ENCODE peak calls at places on chromosomes 6 and 20, in six cellular contexts. M, A, Q, B, W and K are unnamed samples.

GRCh38 chr20:44481719-44482416 is 6.2 kb downstream of the TTPAL start:
- DNase-seq in B (no peak), A (no peak), M (no peak), Q (no peak), W (no peak), K (no peak)

GRCh38 chr6:137272403-137272802 is 53.2 kb upstream of the IFNGR1 start:
- DNase-seq in Q (no peak), M (no peak), B (no peak), W (no peak), A (no peak), K (no peak)

GRCh38 chr6:30357678-30358339 is 12.9 kb downstream of the RPP21 start:
- DNase-seq in B (no peak), Q (peak), A (peak), M (no peak), W (peak), K (no peak)

GRCh38 chr20:41367393-41367695 is 726 bp upstream of the EMILIN3 start:
- DNase-seq in A (no peak), B (no peak), Q (no peak), M (no peak), W (no peak), K (no peak)

GRCh38 chr6:11828185-11828897 is 49.7 kb upstream of the ADTRP start:
- DNase-seq in Q (no peak), M (no peak), W (no peak), A (no peak), B (no peak), K (no peak)

GRCh38 chr6:56835612-56836011 is 119.3 kb upstream of the BEND6 start:
- DNase-seq in Q (no peak), W (no peak), M (no peak), A (no peak), B (no peak), K (no peak)

GRCh38 chr20:61941721-61942405 is 123.8 kb downstream of the TAF4 start:
- DNase-seq in W (no peak), Q (no peak), A (no peak), M (peak), B (peak), K (no peak)

GRCh38 chr6:123829302-123829953 is 25.8 kb downstream of the NKAIN2 start:
- DNase-seq in A (peak), Q (no peak), B (no peak), M (no peak), W (no peak), K (no peak)

GRCh38 chr6:22026160-22026678 is 270.6 kb downstream of the PRL start:
- DNase-seq in B (no peak), W (no peak), A (no peak), Q (no peak), M (no peak), K (no peak)

GRCh38 chr20:32767418-32768198 is 5.4 kb downstream of the DNMT3B start:
- DNase-seq in B (no peak), W (no peak), A (no peak), Q (no peak), M (no peak), K (no peak)

GRCh38 chr20:32278199-32278643 is 770 bp downstream of the KIF3B start:
- DNase-seq in M (no peak), A (no peak), Q (no peak), W (no peak), B (no peak), K (no peak)

GRCh38 chr20:61599061-61599930 is 347.2 kb downstream of the CDH4 start:
- DNase-seq in B (peak), Q (no peak), M (no peak), A (no peak), W (no peak), K (no peak)

GRCh38 chr6:160379464-160379863 is 31.3 kb downstream of the SLC22A3 start:
- DNase-seq in B (no peak), Q (no peak), M (no peak), A (peak), W (peak), K (no peak)

GRCh38 chr20:24425523-24425922 is 43.9 kb upstream of the SYNDIG1 start:
- DNase-seq in A (no peak), W (no peak), Q (no peak), M (no peak), B (no peak), K (no peak)

GRCh38 chr6:163057260-163057659 is 329.5 kb downstream of the PACRG start:
- DNase-seq in W (no peak), B (no peak), M (no peak), Q (no peak), A (no peak), K (no peak)

GRCh38 chr6:56230976-56231566 is 16.3 kb downstream of the COL21A1 start:
- DNase-seq in B (no peak), M (no peak), A (peak), Q (no peak), W (no peak), K (no peak)

GRCh38 chr20:24633521-24633920 is 164.1 kb downstream of the SYNDIG1 start:
- DNase-seq in W (no peak), Q (no peak), M (no peak), A (no peak), B (no peak), K (no peak)

GRCh38 chr6:41199427-41200246 is 1.3 kb downstream of the TREML2 start:
- DNase-seq in M (no peak), A (no peak), B (no peak), W (no peak), Q (no peak), K (no peak)

GRCh38 chr6:44057931-44058616 is 69.2 kb downstream of the MRPL14 start:
- DNase-seq in Q (no peak), W (no peak), B (no peak), A (no peak), M (no peak), K (no peak)

GRCh38 chr6:134455319-134455718 is 137.4 kb upstream of the SGK1 start:
- DNase-seq in M (no peak), Q (no peak), A (peak), W (no peak), B (no peak), K (no peak)

GRCh38 chr20:32474967-32475819 is 109.9 kb downstream of the NOL4L start:
- DNase-seq in B (peak), M (peak), Q (peak), W (peak), A (peak), K (peak)

GRCh38 chr6:79656134-79656533 is 25.0 kb downstream of the SH3BGRL2 start:
- DNase-seq in W (no peak), A (peak), M (no peak), Q (no peak), B (no peak), K (no peak)

GRCh38 chr6:692356-692851 is 535 bp downstream of the EXOC2 start:
- DNase-seq in B (peak), M (peak), Q (peak), W (no peak), A (peak), K (no peak)

GRCh38 chr6:43699564-43700186 is 12.1 kb upstream of the MRPS18A start:
- DNase-seq in W (no peak), A (no peak), Q (no peak), B (no peak), M (no peak), K (no peak)

GRCh38 chr6:144418969-144419545 is 133.9 kb downstream of the UTRN start:
- DNase-seq in M (no peak), B (no peak), A (no peak), W (no peak), Q (no peak), K (no peak)

DNA sequence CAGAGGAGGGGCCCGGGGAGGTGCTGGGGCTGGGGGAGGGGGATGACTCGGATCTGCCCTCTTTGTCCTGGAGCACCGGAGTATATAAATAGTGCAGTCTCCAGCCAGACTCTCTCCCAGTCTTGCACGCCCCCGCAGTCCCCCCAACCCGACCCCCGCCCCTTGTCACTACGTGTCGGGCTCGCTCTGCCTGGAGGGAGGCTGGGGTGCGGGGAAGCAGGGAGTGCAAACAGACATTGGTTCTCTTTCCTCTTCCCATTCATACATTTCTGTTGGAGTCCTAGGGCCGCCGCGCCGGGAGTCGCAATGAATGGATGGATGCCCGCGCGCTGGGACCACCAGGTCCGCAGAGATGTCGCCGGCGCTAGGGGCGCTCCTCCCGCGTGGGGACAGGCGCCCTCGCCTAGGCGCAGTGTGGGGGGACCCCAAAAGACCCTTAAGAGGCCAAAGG is 179.3 kb downstream of the TBXT start:
- DNase-seq in W (no peak), Q (no peak), A (no peak), B (no peak), M (no peak), K (no peak)
- H3K4me3 ChIP-seq in W (peak), Q (peak), A (no peak), B (no peak), M (peak), K (peak)

GRCh38 chr6:149628865-149629544 is 19.5 kb downstream of the KATNA1 start:
- DNase-seq in A (peak), W (no peak), M (no peak), Q (no peak), B (no peak), K (no peak)
- TF ChIP-seq CTCF in A (no peak), W (peak), M (no peak), Q (no peak), B (no peak), K (no peak)

GRCh38 chr20:49486064-49486463 is 3.6 kb upstream of the KCNB1 start:
- DNase-seq in B (no peak), Q (no peak), M (no peak), W (no peak), A (no peak), K (no peak)

GRCh38 chr20:49485563-49485962 is 3.1 kb upstream of the KCNB1 start:
- DNase-seq in Q (no peak), B (no peak), W (no peak), M (no peak), A (no peak), K (no peak)

GRCh38 chr20:49483706-49484101 is 1.2 kb upstream of the KCNB1 start:
- DNase-seq in B (no peak), W (no peak), M (no peak), A (no peak), Q (no peak), K (no peak)

GRCh38 chr20:49483018-49483705 is 694 bp upstream of the KCNB1 start:
- DNase-seq in Q (no peak), W (no peak), B (no peak), A (no peak), M (no peak), K (no peak)

DNA sequence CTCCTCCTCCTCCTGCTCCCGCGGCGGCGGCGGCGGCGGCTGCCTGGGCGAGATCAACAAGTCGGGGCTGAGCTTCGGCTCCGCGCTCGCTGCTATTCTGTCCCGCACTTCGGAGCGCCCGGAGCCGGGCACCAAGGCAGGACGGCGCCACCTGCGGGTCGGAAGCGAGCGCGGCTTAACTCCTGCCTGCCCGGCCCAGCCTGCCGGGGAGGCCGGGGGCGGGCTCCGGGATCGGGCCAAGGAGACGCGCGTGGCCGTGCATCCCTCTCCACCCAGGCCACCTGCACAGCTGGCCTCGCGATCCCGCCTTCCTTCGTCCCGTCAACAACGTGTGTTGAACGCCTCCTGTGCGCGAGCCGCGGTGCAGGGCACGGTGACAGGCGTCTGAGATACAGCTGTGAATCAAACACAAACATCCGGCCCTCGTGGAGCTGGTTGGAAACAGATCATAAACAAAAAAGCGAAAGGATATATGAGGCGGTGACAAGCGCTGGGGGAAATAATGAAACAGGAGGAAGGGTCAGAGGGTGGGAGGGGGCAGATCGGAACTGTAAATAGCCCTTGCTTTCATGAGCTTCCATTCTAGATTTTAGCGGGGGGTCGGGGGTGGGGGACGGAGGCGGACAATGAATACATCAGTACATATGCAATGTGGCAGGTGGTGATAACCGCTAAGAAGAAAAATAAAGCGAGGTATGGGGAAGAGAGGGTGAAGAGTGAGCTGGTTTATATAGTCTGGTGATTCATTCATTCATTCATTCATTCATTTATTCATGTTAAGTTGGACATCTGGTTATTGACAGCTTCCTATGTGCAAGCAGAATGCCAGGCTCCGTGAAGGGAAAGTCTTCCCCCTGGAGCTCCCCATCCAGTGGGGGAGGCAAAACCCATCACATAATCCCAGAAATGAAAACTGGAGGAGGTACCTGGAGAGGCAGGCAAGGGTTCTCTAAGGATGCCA is 2.0 kb upstream of the KCNB1 start:
- DNase-seq in Q (peak), M (peak), A (peak), W (peak), B (peak), K (peak)
- H3K4me3 ChIP-seq in Q (peak), M (peak), A (peak), W (peak), B (peak), K (peak)

GRCh38 chr6:115842338-115842737 is 218.4 kb downstream of the FRK start:
- DNase-seq in A (no peak), Q (no peak), W (no peak), M (no peak), B (no peak), K (no peak)

GRCh38 chr6:115843945-115844344 is 216.7 kb downstream of the FRK start:
- DNase-seq in M (no peak), W (no peak), B (no peak), Q (no peak), A (no peak), K (no peak)

DNA sequence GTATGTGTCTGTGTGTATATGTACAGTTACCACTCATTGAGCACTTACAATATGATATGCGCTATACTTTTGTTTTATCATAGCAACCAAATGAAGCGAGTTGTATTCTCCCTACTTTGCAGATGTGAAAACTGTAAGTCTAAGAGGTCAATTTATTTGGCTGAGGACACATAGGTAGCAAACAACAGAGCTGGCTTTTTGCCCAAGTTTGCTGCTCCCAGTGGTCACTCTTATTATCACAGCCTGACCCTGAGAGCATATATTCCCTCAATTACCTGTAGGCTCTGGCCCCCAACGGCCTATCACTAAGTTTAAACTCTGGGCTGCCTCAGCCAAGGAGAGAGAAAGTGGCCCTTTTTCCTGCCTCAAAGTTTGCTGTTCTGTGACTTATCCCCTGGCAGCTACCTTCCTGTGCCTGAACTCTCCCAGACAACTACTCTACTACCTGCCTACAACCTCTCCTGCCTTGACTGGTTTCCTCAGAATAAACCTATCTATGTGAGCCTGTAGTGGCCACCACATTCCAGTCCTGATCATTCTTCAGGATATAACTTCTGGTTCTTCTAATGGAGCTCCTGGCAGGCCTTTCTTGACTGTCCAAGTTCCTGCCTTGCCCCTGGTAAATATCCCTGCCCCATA is 221.8 kb downstream of the FRK start:
- DNase-seq in W (no peak), B (no peak), M (no peak), Q (peak), A (peak), K (no peak)
- TF ChIP-seq CTCF in W (peak), B (peak), M (peak), Q (peak), A (peak), K (peak)

DNA sequence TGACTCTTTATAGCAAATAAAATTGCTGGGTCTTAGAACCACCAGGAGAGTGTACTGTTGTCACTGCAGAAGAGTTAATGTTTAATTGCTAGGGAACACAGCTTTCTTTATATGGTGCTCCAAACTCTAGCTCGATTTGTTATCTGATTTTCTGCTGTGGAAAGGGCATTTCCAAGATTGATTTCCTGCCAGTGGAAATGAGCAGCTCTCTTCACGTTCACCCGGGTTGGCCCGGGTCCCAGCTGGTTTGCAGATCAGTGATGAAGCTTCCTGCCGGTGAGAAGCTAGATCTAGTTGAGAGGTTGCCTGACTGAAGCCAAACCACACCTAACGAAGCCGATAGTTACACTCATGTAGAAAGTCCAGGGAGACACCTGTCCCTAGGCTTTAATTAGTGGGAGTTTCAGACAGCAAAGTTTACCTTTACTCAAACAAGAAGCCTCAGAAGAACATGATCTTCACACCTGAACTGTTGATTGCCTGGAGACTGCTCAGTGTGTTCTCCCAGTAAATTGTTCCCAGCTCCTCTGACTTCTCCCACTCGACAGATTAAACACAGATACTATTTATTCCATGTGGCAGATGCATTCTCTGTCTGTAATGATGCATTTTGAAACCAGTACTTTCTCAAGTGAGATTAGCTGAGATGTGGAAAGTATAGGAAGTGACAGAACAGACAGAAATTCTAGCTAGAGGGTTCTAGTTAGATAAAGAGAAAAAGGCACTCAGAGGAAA is 27.8 kb downstream of the PAQR8 start:
- DNase-seq in M (peak), W (no peak), B (peak), Q (no peak), A (peak), K (no peak)
- H3K4me3 ChIP-seq in M (no peak), W (no peak), B (no peak), Q (no peak), A (no peak), K (no peak)

GRCh38 chr6:129749749-129750120 is 39.8 kb upstream of the ARHGAP18 start:
- DNase-seq in M (no peak), B (no peak), A (peak), W (peak), Q (no peak), K (no peak)

GRCh38 chr6:129748901-129749748 is 39.1 kb upstream of the ARHGAP18 start:
- DNase-seq in M (no peak), A (peak), Q (no peak), B (no peak), W (peak), K (no peak)

GRCh38 chr6:129750390-129750789 is 40.4 kb upstream of the ARHGAP18 start:
- DNase-seq in B (no peak), W (no peak), A (no peak), M (no peak), Q (no peak), K (no peak)

GRCh38 chr6:129747588-129748112 is 37.7 kb upstream of the ARHGAP18 start:
- DNase-seq in A (no peak), B (no peak), M (no peak), W (no peak), Q (no peak), K (no peak)

GRCh38 chr6:129748212-129748900 is 38.4 kb upstream of the ARHGAP18 start:
- DNase-seq in A (peak), B (no peak), M (no peak), Q (no peak), W (peak), K (no peak)
- TF ChIP-seq CTCF in A (no peak), B (peak), M (no peak), Q (no peak), W (no peak), K (no peak)